ENCODE peak calls at places on chromosome 2, in eight cellular contexts. W, F, Y, S, U, J, L and R are unnamed samples.
A peak's percentile ranks its signal among the peaks of the same experiment; 100 is the strongest.

GRCh38 chr2:181574321-181574720 is 82.6 kb downstream of the CERKL start:
- DNase-seq in W (no peak), F (no peak), Y (no peak), S (no peak), U (no peak), J (no peak), L (no peak), R (no peak)

GRCh38 chr2:225694664-225695063 is 295.2 kb downstream of the NYAP2 start:
- DNase-seq in W (no peak), F (no peak), Y (no peak), S (no peak), U (no peak), J (no peak), L (no peak), R (no peak)

GRCh38 chr2:221779614-221780067 is 207.5 kb upstream of the EPHA4 start:
- DNase-seq in W (no peak), F (no peak), Y (no peak), S (peak; percentile 12), U (no peak), J (no peak), L (no peak), R (peak; percentile 83)

GRCh38 chr2:149038442-149039212 is at the start of gene LYPD6B:
- DNase-seq in W (peak; percentile 87), F (no peak), Y (no peak), S (peak; percentile 75), U (peak; percentile 66), J (no peak), L (peak; percentile 38), R (no peak)

GRCh38 chr2:143068094-143068890 is 60.9 kb upstream of the ARHGAP15 start:
- DNase-seq in W (no peak), F (no peak), Y (no peak), S (no peak), U (no peak), J (no peak), L (no peak), R (no peak)

GRCh38 chr2:234178309-234179030 is 128.0 kb downstream of the SPP2 start:
- DNase-seq in W (no peak), F (no peak), Y (no peak), S (no peak), U (peak; percentile 44), J (no peak), L (no peak), R (no peak)

GRCh38 chr2:131058905-131059304 is 34.4 kb downstream of the FAM168B start:
- DNase-seq in W (no peak), F (no peak), Y (no peak), S (no peak), U (no peak), J (no peak), L (no peak), R (no peak)

GRCh38 chr2:11861044-11861443 is 114.6 kb downstream of the LPIN1 start:
- DNase-seq in W (no peak), F (no peak), Y (no peak), S (no peak), U (no peak), J (no peak), L (no peak), R (no peak)

GRCh38 chr2:86027913-86028762 is 77.5 kb downstream of the POLR1A start:
- DNase-seq in W (no peak), F (no peak), Y (no peak), S (no peak), U (no peak), J (peak; percentile 22), L (no peak), R (no peak)

GRCh38 chr2:241161646-241162281 is 11.5 kb downstream of the PPP1R7 start:
- DNase-seq in W (peak; percentile 31), F (peak; percentile 59), Y (no peak), S (peak; percentile 39), U (peak; percentile 54), J (peak; percentile 76), L (no peak), R (peak; percentile 93)

GRCh38 chr2:218021536-218022071 is 18.8 kb upstream of the TNS1 start:
- DNase-seq in W (no peak), F (no peak), Y (no peak), S (no peak), U (no peak), J (peak; percentile 30), L (no peak), R (peak; percentile 69)

GRCh38 chr2:79994915-79995419 is 309.6 kb downstream of the LRRTM1 start:
- DNase-seq in W (no peak), F (no peak), Y (no peak), S (no peak), U (no peak), J (no peak), L (no peak), R (no peak)

GRCh38 chr2:18588049-18588448 is 1.3 kb downstream of the NT5C1B start:
- DNase-seq in W (no peak), F (no peak), Y (no peak), S (no peak), U (no peak), J (no peak), L (no peak), R (no peak)

GRCh38 chr2:226478121-226478809 is 321.4 kb downstream of the IRS1 start:
- DNase-seq in W (peak; percentile 52), F (peak; percentile 22), Y (peak; percentile 89), S (peak; percentile 10), U (no peak), J (peak; percentile 55), L (no peak), R (peak; percentile 78)

DNA sequence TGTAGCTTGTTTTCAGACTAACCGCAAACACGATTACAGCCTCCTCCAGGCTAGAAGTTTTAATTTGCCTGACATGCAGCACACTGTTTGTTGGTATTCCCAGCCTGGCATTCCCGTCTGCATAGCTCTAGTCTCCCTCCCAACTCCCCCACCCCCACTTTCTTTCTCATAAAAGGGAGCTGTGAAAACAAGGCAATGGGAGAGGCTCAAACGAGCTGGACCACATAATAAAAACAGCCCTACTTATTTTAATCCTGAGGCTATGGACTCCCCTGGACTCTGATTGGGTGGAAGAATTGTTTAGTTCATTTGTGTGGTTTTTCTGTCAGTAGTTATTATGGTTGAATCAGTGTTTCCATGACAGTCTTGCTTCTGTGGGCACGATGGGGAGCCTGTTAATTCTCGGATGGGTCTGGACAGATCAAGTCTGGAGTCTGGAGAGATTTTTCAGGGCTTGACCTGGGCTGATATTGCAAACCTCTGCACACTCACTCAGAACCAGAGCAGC is 1.2 kb downstream of the STON1 start:
- DNase-seq in W (no peak), F (no peak), Y (peak; percentile 32), S (no peak), U (no peak), J (no peak), L (no peak), R (peak; percentile 80)
- H3K4me1 ChIP-seq in W (peaks cover 14% of the 10 kb centered on the region), F (peaks cover 10% of the 10 kb centered on the region), Y (peaks cover 10% of the 10 kb centered on the region), S (peaks cover 16% of the 10 kb centered on the region), U (peaks cover 16% of the 10 kb centered on the region), J (peaks cover 8% of the 10 kb centered on the region), L (peaks cover 12% of the 10 kb centered on the region), R (peaks cover 73% of the 10 kb centered on the region)

GRCh38 chr2:239883326-239884050 is 141.7 kb downstream of the NDUFA10 start:
- DNase-seq in W (peak; percentile 1), F (no peak), Y (no peak), S (no peak), U (peak; percentile 10), J (no peak), L (no peak), R (no peak)
- TF ChIP-seq EP300 in W (no peak), F (no peak), Y (no peak), S (no peak), U (no peak), J (no peak), L (no peak), R (no peak)

GRCh38 chr2:150859872-150860271 is 372.4 kb upstream of the RND3 start:
- DNase-seq in W (no peak), F (no peak), Y (no peak), S (no peak), U (no peak), J (no peak), L (no peak), R (no peak)
- H3K4me1 ChIP-seq in W (no peaks in the 10 kb centered on the region), F (no peaks in the 10 kb centered on the region), Y (no peaks in the 10 kb centered on the region), S (no peaks in the 10 kb centered on the region), U (no peaks in the 10 kb centered on the region), J (no peaks in the 10 kb centered on the region), L (no peaks in the 10 kb centered on the region), R (no peaks in the 10 kb centered on the region)

GRCh38 chr2:66948234-66948633 is 448.9 kb upstream of the ETAA1 start:
- DNase-seq in W (no peak), F (no peak), Y (no peak), S (no peak), U (no peak), J (no peak), L (no peak), R (no peak)
- TF ChIP-seq EP300 in W (no peak), F (no peak), Y (no peak), S (no peak), U (no peak), J (no peak), L (no peak), R (no peak)

GRCh38 chr2:236865052-236865451 is 220.6 kb upstream of the COPS8 start:
- DNase-seq in W (no peak), F (no peak), Y (no peak), S (no peak), U (no peak), J (no peak), L (no peak), R (peak; percentile 32)

GRCh38 chr2:236866542-236867340 is 218.9 kb upstream of the COPS8 start:
- DNase-seq in W (peak; percentile 17), F (no peak), Y (no peak), S (no peak), U (no peak), J (no peak), L (no peak), R (peak; percentile 52)

GRCh38 chr2:236870401-236870800 is 215.3 kb upstream of the COPS8 start:
- DNase-seq in W (no peak), F (no peak), Y (no peak), S (no peak), U (no peak), J (no peak), L (no peak), R (no peak)

GRCh38 chr2:236871500-236872001 is 214.1 kb upstream of the COPS8 start:
- DNase-seq in W (peak; percentile 37), F (no peak), Y (peak; percentile 5), S (peak; percentile 52), U (peak; percentile 84), J (no peak), L (no peak), R (peak; percentile 86)

DNA sequence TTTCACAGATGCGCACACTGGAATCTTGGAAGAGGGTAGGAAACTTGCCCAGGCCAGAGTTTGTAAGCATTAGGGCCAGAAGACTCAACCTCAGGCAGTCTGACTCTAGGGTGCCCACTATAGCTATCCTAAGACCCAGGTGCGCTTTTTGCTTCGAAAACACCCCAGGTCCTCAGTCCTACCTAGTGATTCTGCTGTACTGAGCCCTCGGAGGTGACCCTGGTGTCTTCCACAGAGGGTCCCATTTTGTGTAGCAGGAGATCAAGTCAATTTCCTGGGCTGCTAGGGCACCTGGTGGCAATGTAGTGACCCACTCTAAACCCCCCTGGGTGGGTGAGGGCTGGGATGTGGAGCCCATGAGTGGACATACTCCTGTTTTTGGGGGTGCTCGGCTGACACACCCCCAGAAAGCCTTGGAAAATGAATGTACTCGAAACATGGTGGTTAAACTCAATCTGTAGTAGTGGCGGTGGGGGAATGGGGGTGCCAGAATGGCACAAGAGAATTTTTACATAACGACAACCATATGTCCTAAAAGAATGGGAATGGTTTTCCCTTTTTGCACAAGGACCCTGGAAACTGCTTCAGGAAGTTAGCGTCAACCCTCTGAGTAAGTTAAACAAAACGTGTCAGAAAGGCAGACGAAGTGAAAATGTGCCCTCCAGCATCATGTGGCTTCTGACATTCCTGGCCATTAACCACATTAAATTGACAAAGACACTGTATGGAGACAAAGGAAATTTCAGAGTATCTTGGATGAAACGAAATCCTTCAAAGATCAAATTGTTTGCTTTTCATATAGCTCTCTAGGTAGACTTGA is 218.0 kb upstream of the COPS8 start:
- DNase-seq in W (no peak), F (no peak), Y (no peak), S (no peak), U (no peak), J (no peak), L (no peak), R (peak; percentile 35)
- H3K4me1 ChIP-seq in W (no peaks in the 10 kb centered on the region), F (no peaks in the 10 kb centered on the region), Y (no peaks in the 10 kb centered on the region), S (no peaks in the 10 kb centered on the region), U (peaks cover 6% of the 10 kb centered on the region), J (no peaks in the 10 kb centered on the region), L (no peaks in the 10 kb centered on the region), R (no peaks in the 10 kb centered on the region)